ENCODE peak calls at places on chromosomes 2 and 18, in ten cellular contexts. C is transverse colon, I is kidney epithelial cell, F is endothelial cell of umbilical vein, K is thoracic aorta, X is mucosa of descending colon, N is endodermal cell, R is PC-3, G is astrocyte of the spinal cord, O is heart left ventricle. T is an unnamed sample.

GRCh38 chr2:17736989-17737388 is 16.6 kb downstream of the SMC6 start:
- DNase-seq in C (no peak), I (no peak), F (peak), K (no peak), X (no peak), N (no peak), R (peak), G (peak), O (no peak), T (no peak)

GRCh38 chr2:238247841-238248440 is 8.1 kb upstream of the HES6 start:
- DNase-seq in C (no peak), I (no peak), F (no peak), K (no peak), X (no peak), N (no peak), R (no peak), G (no peak), O (no peak), T (no peak)

GRCh38 chr2:39625927-39626270 is 39.8 kb upstream of the TMEM178A start:
- DNase-seq in C (no peak), I (no peak), F (no peak), K (no peak), X (no peak), N (no peak), R (peak), G (no peak), O (no peak), T (no peak)

GRCh38 chr2:160199053-160199452 is 1.0 kb downstream of the ITGB6 start:
- DNase-seq in C (no peak), I (no peak), F (no peak), K (no peak), X (no peak), N (no peak), R (no peak), G (no peak), O (no peak), T (no peak)

GRCh38 chr2:61905372-61906186 is at the start of gene COMMD1:
- DNase-seq in C (peak), I (peak), F (peak), K (peak), X (peak), N (peak), R (peak), G (peak), O (peak), T (peak)

GRCh38 chr2:25453199-25453903 is 111.6 kb upstream of the DNMT3A start:
- DNase-seq in C (no peak), I (no peak), F (no peak), K (no peak), X (no peak), N (no peak), R (no peak), G (peak), O (no peak), T (no peak)

GRCh38 chr2:206218792-206219509 is 55.5 kb upstream of the ZDBF2 start:
- DNase-seq in C (no peak), I (no peak), F (no peak), K (no peak), X (no peak), N (no peak), R (no peak), G (no peak), O (no peak), T (peak)

GRCh38 chr2:204261776-204262175 is 283.5 kb upstream of the PARD3B start:
- DNase-seq in C (no peak), I (no peak), F (no peak), K (no peak), X (no peak), N (no peak), R (no peak), G (no peak), O (no peak), T (no peak)

GRCh38 chr2:240568678-240569522 is 616 bp downstream of the RNPEPL1 start:
- DNase-seq in C (peak), I (no peak), F (peak), K (no peak), X (peak), N (peak), R (peak), G (peak), O (peak), T (peak)

GRCh38 chr18:26103579-26103978 is 13.2 kb upstream of the SS18 start:
- DNase-seq in C (peak), I (no peak), F (no peak), K (no peak), X (no peak), N (peak), R (peak), G (no peak), O (no peak), T (peak)

GRCh38 chr2:200774920-200775319 is 36.8 kb upstream of the BZW1 start:
- DNase-seq in C (no peak), I (no peak), F (no peak), K (no peak), X (no peak), N (no peak), R (no peak), G (no peak), O (no peak), T (no peak)

GRCh38 chr18:9323750-9324445 is 10.7 kb upstream of the TWSG1 start:
- DNase-seq in C (no peak), I (no peak), F (peak), K (no peak), X (no peak), N (no peak), R (no peak), G (peak), O (no peak), T (peak)

GRCh38 chr2:28586864-28587263 is 91.0 kb downstream of the PLB1 start:
- DNase-seq in C (no peak), I (no peak), F (no peak), K (no peak), X (no peak), N (no peak), R (no peak), G (no peak), O (no peak), T (no peak)

GRCh38 chr2:208643145-208643544 is 236.6 kb downstream of the PTH2R start:
- DNase-seq in C (no peak), I (no peak), F (no peak), K (no peak), X (no peak), N (no peak), R (no peak), G (no peak), O (no peak), T (no peak)

GRCh38 chr2:8448822-8449577 is 232.9 kb upstream of the ID2 start:
- DNase-seq in C (no peak), I (no peak), F (no peak), K (no peak), X (no peak), N (peak), R (no peak), G (no peak), O (no peak), T (no peak)

GRCh38 chr2:219429958-219430586 is 4.6 kb upstream of the SPEG start:
- DNase-seq in C (no peak), I (no peak), F (no peak), K (no peak), X (no peak), N (no peak), R (no peak), G (no peak), O (no peak), T (no peak)

GRCh38 chr2:197097578-197098366 is 171.3 kb upstream of the PGAP1 start:
- DNase-seq in C (peak), I (peak), F (no peak), K (no peak), X (peak), N (no peak), R (no peak), G (peak), O (peak), T (peak)

GRCh38 chr2:194205568-194206227 is 1451.3 kb upstream of the SLC39A10 start:
- DNase-seq in C (no peak), I (no peak), F (no peak), K (no peak), X (no peak), N (no peak), R (no peak), G (no peak), O (no peak), T (no peak)

GRCh38 chr2:173021939-173022371 is 53.7 kb upstream of the MAP3K20 start:
- DNase-seq in C (no peak), I (no peak), F (peak), K (no peak), X (no peak), N (peak), R (peak), G (peak), O (peak), T (no peak)

GRCh38 chr2:172856561-172856960 is 120.9 kb downstream of the RAPGEF4 start:
- DNase-seq in C (no peak), I (no peak), F (no peak), K (no peak), X (no peak), N (no peak), R (no peak), G (no peak), O (no peak), T (no peak)

GRCh38 chr2:3572620-3573019 is 2.4 kb upstream of the RPS7 start:
- DNase-seq in C (no peak), I (no peak), F (no peak), K (no peak), X (no peak), N (no peak), R (no peak), G (no peak), O (no peak), T (no peak)

GRCh38 chr2:152925540-152926448 is 207.4 kb downstream of the ARL6IP6 start:
- DNase-seq in C (peak), I (no peak), F (peak), K (no peak), X (peak), N (peak), R (peak), G (peak), O (no peak), T (peak)

GRCh38 chr2:222203031-222203430 is 95.8 kb downstream of the PAX3 start:
- DNase-seq in C (no peak), I (peak), F (no peak), K (no peak), X (no peak), N (no peak), R (no peak), G (no peak), O (no peak), T (no peak)

GRCh38 chr18:55384551-55385275 is 203.3 kb downstream of the TCF4 start:
- DNase-seq in C (peak), I (no peak), F (peak), K (no peak), X (no peak), N (peak), R (peak), G (peak), O (no peak), T (peak)

GRCh38 chr2:181955010-181955409 is 30.6 kb upstream of the PPP1R1C start:
- DNase-seq in C (no peak), I (no peak), F (peak), K (no peak), X (no peak), N (no peak), R (peak), G (peak), O (no peak), T (peak)

GRCh38 chr2:190181066-190181681 is 118.6 kb upstream of the MSTN start:
- DNase-seq in C (no peak), I (no peak), F (no peak), K (no peak), X (no peak), N (no peak), R (no peak), G (no peak), O (no peak), T (no peak)

GRCh38 chr2:529425-529824 is 147.8 kb downstream of the TMEM18 start:
- DNase-seq in C (no peak), I (no peak), F (no peak), K (no peak), X (no peak), N (no peak), R (peak), G (peak), O (no peak), T (peak)

GRCh38 chr18:616380-616995 is 19.7 kb downstream of the CLUL1 start:
- DNase-seq in C (no peak), I (no peak), F (peak), K (no peak), X (no peak), N (no peak), R (peak), G (peak), O (no peak), T (peak)

GRCh38 chr2:3241971-3242746 is 135.5 kb downstream of the EIPR1 start:
- DNase-seq in C (no peak), I (no peak), F (no peak), K (no peak), X (no peak), N (peak), R (no peak), G (no peak), O (no peak), T (no peak)

GRCh38 chr2:218570850-218571249 is 2.2 kb downstream of the CNOT9 start:
- DNase-seq in C (no peak), I (no peak), F (peak), K (no peak), X (no peak), N (no peak), R (peak), G (peak), O (no peak), T (peak)

GRCh38 chr2:117536139-117536538 is 278.4 kb upstream of the DDX18 start:
- DNase-seq in C (no peak), I (no peak), F (no peak), K (no peak), X (no peak), N (peak), R (peak), G (no peak), O (no peak), T (no peak)

GRCh38 chr2:195543902-195544894 is 112.8 kb upstream of the SLC39A10 start:
- DNase-seq in C (no peak), I (no peak), F (peak), K (no peak), X (no peak), N (no peak), R (peak), G (peak), O (no peak), T (peak)

GRCh38 chr18:34694611-34695165 is 15.4 kb upstream of the DTNA start:
- DNase-seq in C (no peak), I (no peak), F (peak), K (no peak), X (no peak), N (no peak), R (no peak), G (no peak), O (no peak), T (no peak)

GRCh38 chr2:110720547-110720946 is 11.8 kb upstream of the ACOXL start:
- DNase-seq in C (no peak), I (no peak), F (no peak), K (no peak), X (no peak), N (no peak), R (no peak), G (no peak), O (no peak), T (no peak)

GRCh38 chr2:110718990-110719389 is 13.4 kb upstream of the ACOXL start:
- DNase-seq in C (no peak), I (no peak), F (no peak), K (no peak), X (no peak), N (no peak), R (no peak), G (no peak), O (no peak), T (no peak)

GRCh38 chr2:110716959-110717645 is 15.3 kb upstream of the ACOXL start:
- DNase-seq in C (no peak), I (no peak), F (no peak), K (no peak), X (no peak), N (no peak), R (no peak), G (no peak), O (no peak), T (no peak)

GRCh38 chr2:110717734-110718133 is 14.6 kb upstream of the ACOXL start:
- DNase-seq in C (no peak), I (no peak), F (no peak), K (no peak), X (no peak), N (no peak), R (no peak), G (no peak), O (peak), T (no peak)

DNA sequence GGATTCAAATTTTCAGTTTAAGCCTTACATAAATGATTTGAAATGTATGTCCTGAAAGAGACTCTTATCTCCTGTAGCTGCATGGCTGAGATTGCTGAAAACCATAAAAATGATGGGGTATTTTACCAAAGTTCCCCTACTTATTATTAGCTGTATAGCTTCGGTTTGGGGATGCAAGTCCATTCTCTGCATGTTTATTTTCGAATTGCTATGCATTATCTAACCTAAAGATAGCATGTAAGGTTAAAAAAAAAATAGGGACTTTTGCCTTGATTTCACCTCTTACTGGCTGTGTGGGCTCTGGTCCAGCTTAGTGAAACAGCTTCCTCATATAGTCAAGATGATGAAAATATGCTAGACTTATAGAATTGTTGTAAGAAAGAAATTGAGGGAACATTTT is 14.0 kb upstream of the ACOXL start:
- DNase-seq in C (no peak), I (no peak), F (no peak), K (no peak), X (no peak), N (no peak), R (no peak), G (no peak), O (no peak), T (no peak)
- TF ChIP-seq CTCF in C (no peak), I (no peak), F (no peak), K (no peak), X (no peak), N (no peak), R (no peak), G (no peak), O (no peak), T (no peak)

DNA sequence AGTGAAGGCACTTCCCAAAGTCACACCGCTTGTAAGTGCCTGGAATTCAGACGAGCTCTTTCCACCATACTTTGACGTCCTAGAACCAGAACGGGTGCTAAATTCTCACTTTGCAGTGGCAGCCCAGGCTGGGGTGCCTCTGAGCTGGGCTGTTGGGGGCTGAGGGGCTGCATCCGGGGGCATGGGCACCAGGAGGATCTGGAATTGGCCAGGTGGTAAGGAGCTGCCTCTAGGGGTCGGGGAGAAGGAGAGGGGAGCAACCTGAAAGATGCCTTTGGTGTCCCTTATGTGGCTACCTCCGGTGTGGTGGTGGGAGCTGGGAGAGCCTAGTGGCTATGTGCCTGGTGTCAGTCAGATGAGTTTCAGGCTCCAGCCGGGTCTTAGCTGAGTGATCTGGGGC is 7.1 kb downstream of the ATOH8 start:
- DNase-seq in C (no peak), I (no peak), F (no peak), K (no peak), X (peak), N (no peak), R (no peak), G (no peak), O (no peak), T (no peak)
- H3K4me3 ChIP-seq in C (no peak), I (no peak), F (no peak), K (peak), X (no peak), N (no peak), R (no peak), G (no peak), O (no peak), T (no peak)

GRCh38 chr2:63486861-63487290 is 101.4 kb downstream of the WDPCP start:
- DNase-seq in C (no peak), I (no peak), F (peak), K (no peak), X (no peak), N (no peak), R (peak), G (no peak), O (no peak), T (no peak)
- TF ChIP-seq CTCF in C (no peak), I (no peak), F (no peak), K (no peak), X (no peak), N (peak), R (peak), G (peak), O (no peak), T (no peak)

GRCh38 chr2:128751751-128752150 is 433.1 kb upstream of the HS6ST1 start:
- DNase-seq in C (no peak), I (no peak), F (no peak), K (no peak), X (no peak), N (no peak), R (no peak), G (no peak), O (no peak), T (no peak)

GRCh38 chr2:128755693-128756371 is 437.2 kb upstream of the HS6ST1 start:
- DNase-seq in C (no peak), I (no peak), F (no peak), K (no peak), X (no peak), N (no peak), R (no peak), G (no peak), O (no peak), T (no peak)

GRCh38 chr2:128754246-128754724 is 435.6 kb upstream of the HS6ST1 start:
- DNase-seq in C (peak), I (no peak), F (no peak), K (no peak), X (no peak), N (no peak), R (no peak), G (no peak), O (peak), T (peak)

GRCh38 chr2:128752691-128753263 is 434.1 kb upstream of the HS6ST1 start:
- DNase-seq in C (no peak), I (no peak), F (no peak), K (no peak), X (no peak), N (no peak), R (no peak), G (no peak), O (no peak), T (no peak)

DNA sequence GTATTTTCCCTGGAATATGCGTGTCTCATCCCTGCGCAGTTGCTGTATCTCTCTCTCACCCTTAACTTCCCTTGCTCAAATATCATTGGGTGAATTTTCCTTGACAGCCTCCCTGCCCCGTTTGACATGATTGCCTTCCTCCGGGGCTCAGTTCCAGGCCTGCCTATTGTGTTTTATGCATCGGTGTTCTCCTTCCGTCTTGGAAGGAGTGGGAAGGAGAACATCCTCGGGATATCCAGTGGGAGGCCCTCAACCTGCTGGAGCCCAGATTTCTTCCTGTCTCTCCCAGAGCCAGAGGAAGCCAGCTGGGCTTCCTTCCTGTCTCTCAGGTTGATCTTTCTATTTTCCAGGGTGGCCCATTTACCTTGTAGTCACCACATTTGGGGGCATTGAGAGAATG is 434.7 kb upstream of the HS6ST1 start:
- DNase-seq in C (no peak), I (no peak), F (no peak), K (no peak), X (no peak), N (no peak), R (no peak), G (no peak), O (no peak), T (no peak)
- H3K4me3 ChIP-seq in C (no peak), I (no peak), F (no peak), K (no peak), X (no peak), N (no peak), R (no peak), G (no peak), O (no peak), T (no peak)

DNA sequence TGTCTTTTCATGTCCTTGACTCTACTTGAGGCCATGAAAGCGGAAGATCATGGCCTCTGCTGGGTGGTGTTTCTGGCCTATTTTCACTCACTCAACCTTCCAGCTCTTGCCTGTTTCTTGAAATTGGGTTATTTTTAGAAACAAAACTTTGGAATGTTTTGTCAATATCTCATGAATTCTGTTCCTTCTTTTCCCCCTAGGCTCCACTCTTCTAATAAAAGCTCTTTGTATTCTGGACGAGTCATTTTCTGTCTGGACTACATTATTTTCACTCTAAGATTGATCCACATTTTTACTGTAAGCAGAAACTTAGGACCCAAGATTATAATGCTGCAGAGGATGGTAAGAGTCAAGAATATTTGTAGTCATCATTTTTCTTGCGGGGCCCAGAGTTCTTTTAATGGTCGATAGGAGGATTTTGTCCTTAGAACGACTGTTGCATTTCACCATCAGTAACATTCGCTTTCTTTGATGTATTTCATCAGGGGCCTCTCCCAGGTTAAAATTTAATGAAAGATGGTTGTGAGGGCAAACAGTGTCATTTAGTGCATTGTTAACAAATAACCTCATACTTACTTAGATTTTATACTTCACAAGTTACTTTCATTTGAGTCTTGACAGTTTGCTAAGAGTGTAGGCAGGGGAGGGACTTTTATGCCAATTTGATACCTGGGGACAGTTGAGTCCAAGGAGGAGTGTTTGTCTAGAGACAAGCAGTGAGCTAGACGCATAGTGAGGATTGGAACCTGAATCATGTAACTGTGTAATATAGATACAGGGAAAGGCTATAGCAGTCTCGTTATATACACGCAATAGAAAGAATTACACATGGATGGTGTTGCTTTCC is 64.6 kb downstream of the TRPM8 start:
- DNase-seq in C (no peak), I (peak), F (no peak), K (no peak), X (no peak), N (no peak), R (no peak), G (no peak), O (no peak), T (no peak)
- TF ChIP-seq CTCF in C (no peak), I (no peak), F (no peak), K (no peak), X (no peak), N (no peak), R (no peak), G (no peak), O (no peak), T (no peak)